ENCODE peak calls at places on chromosomes 1 and 21, in five cellular contexts. Z is endothelial cell; J is CD8-positive, alpha-beta T cell; M is upper lobe of right lung; X is heart right ventricle. O is an unnamed sample.

GRCh38 chr1:24248859-24249258 is 61.8 kb upstream of the IFNLR1 start:
- DNase-seq in Z (no peak), J (no peak), M (no peak), X (no peak), O (no peak)

GRCh38 chr1:66434096-66434495 is 99.9 kb upstream of the SGIP1 start:
- DNase-seq in Z (no peak), J (no peak), M (no peak), X (no peak), O (no peak)

GRCh38 chr21:43740497-43741156 is 21.7 kb downstream of the PDXK start:
- DNase-seq in Z (peak; percentile 37), J (no peak), M (peak; percentile 78), X (no peak), O (no peak)

GRCh38 chr1:78691995-78692747 is 42.5 kb downstream of the IFI44 start:
- DNase-seq in Z (no peak), J (no peak), M (no peak), X (no peak), O (no peak)

GRCh38 chr21:36749935-36750578 is 51.1 kb downstream of the SIM2 start:
- DNase-seq in Z (peak; percentile 56), J (no peak), M (no peak), X (no peak), O (no peak)

GRCh38 chr1:57843760-57844159 is 419.9 kb upstream of the DAB1 start:
- DNase-seq in Z (no peak), J (no peak), M (no peak), X (no peak), O (no peak)

GRCh38 chr1:61386323-61386722 is 304.0 kb downstream of the NFIA start:
- DNase-seq in Z (no peak), J (no peak), M (no peak), X (no peak), O (no peak)

GRCh38 chr1:176994926-176995596 is 169.5 kb downstream of the ASTN1 start:
- DNase-seq in Z (no peak), J (no peak), M (no peak), X (no peak), O (no peak)

GRCh38 chr21:34796518-34797201 is 127.9 kb downstream of the CLIC6 start:
- DNase-seq in Z (no peak), J (no peak), M (no peak), X (no peak), O (no peak)

GRCh38 chr1:226939439-226940028 is 560 bp upstream of the COQ8A start:
- DNase-seq in Z (peak; percentile 56), J (peak; percentile 71), M (peak; percentile 89), X (peak; percentile 77), O (no peak)

GRCh38 chr1:29592731-29593130 is 356.4 kb downstream of the PTPRU start:
- DNase-seq in Z (peak; percentile 20), J (no peak), M (no peak), X (no peak), O (no peak)

GRCh38 chr1:246782120-246782900 is 58.1 kb downstream of the SCCPDH start:
- DNase-seq in Z (no peak), J (no peak), M (no peak), X (peak; percentile 50), O (no peak)

GRCh38 chr1:20108724-20109123 is 10.6 kb downstream of the PLA2G2D start:
- DNase-seq in Z (no peak), J (no peak), M (no peak), X (no peak), O (no peak)

GRCh38 chr1:64337476-64337875 is 132.5 kb upstream of the CACHD1 start:
- DNase-seq in Z (no peak), J (no peak), M (no peak), X (no peak), O (no peak)

GRCh38 chr1:230173176-230173575 is 106.1 kb downstream of the GALNT2 start:
- DNase-seq in Z (no peak), J (no peak), M (no peak), X (no peak), O (no peak)

GRCh38 chr1:34784751-34785221 is 3.8 kb downstream of the GJB3 start:
- DNase-seq in Z (no peak), J (no peak), M (no peak), X (no peak), O (no peak)

GRCh38 chr1:221845650-221846371 is 103.9 kb upstream of the DUSP10 start:
- DNase-seq in Z (no peak), J (no peak), M (no peak), X (peak; percentile 35), O (no peak)

GRCh38 chr1:198556969-198557368 is 16.5 kb upstream of the ATP6V1G3 start:
- DNase-seq in Z (no peak), J (peak; percentile 54), M (no peak), X (peak; percentile 21), O (peak; percentile 57)

GRCh38 chr21:17250651-17251294 is 262.1 kb upstream of the CXADR start:
- DNase-seq in Z (no peak), J (no peak), M (no peak), X (no peak), O (no peak)

GRCh38 chr1:99663501-99663900 is 17.6 kb downstream of the PALMD start:
- DNase-seq in Z (no peak), J (no peak), M (no peak), X (no peak), O (no peak)

GRCh38 chr1:181318022-181318857 is 165.1 kb upstream of the CACNA1E start:
- DNase-seq in Z (peak; percentile 33), J (no peak), M (no peak), X (no peak), O (no peak)

GRCh38 chr1:19309123-19309813 is 2.7 kb downstream of the AKR7A2 start:
- DNase-seq in Z (no peak), J (no peak), M (no peak), X (no peak), O (no peak)

GRCh38 chr1:37958690-37959089 is 11.8 kb upstream of the INPP5B start:
- DNase-seq in Z (no peak), J (no peak), M (no peak), X (no peak), O (no peak)

GRCh38 chr21:41901099-41901498 is 22.0 kb upstream of the PRDM15 start:
- DNase-seq in Z (no peak), J (no peak), M (no peak), X (no peak), O (no peak)

GRCh38 chr21:42313501-42313969 is 1.7 kb downstream of the TFF3 start:
- DNase-seq in Z (no peak), J (no peak), M (peak; percentile 63), X (no peak), O (no peak)

GRCh38 chr1:220708929-220709801 is 19.0 kb downstream of the C1orf115 start:
- DNase-seq in Z (no peak), J (no peak), M (no peak), X (no peak), O (no peak)

GRCh38 chr1:176831150-176831549 is 333.4 kb downstream of the ASTN1 start:
- DNase-seq in Z (no peak), J (no peak), M (no peak), X (no peak), O (no peak)

GRCh38 chr1:192749349-192749748 is 59.5 kb upstream of the RGS2 start:
- DNase-seq in Z (no peak), J (no peak), M (no peak), X (no peak), O (no peak)

GRCh38 chr1:55468438-55468837 is 253.3 kb upstream of the USP24 start:
- DNase-seq in Z (no peak), J (no peak), M (no peak), X (no peak), O (no peak)

GRCh38 chr1:228987736-228988506 is 252.6 kb downstream of the RHOU start:
- DNase-seq in Z (no peak), J (no peak), M (no peak), X (no peak), O (no peak)

GRCh38 chr1:201172999-201173610 is 17.5 kb upstream of the IGFN1 start:
- DNase-seq in Z (no peak), J (no peak), M (no peak), X (no peak), O (no peak)

GRCh38 chr1:81780705-81781454 is 19.9 kb upstream of the ADGRL2 start:
- DNase-seq in Z (no peak), J (no peak), M (no peak), X (no peak), O (no peak)

DNA sequence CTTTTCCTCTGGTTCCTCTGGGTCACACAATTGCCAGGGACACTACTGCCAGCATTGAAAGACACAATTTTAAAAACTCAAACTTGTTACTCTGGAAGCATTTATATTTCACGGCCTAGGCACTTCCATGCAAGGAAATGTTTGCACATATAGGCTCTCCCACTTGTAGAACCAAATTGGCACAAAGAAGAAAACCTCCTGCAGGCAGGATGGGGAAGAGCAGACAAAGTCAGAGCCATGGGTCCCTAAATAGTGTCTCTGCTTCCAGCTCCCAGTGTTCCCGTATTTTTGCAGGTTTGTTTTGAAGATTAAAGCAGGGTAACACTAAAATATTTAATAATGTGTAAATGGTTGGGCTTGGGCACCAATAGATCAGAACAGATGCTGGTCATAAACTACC is 19.0 kb upstream of the ADGRL2 start:
- DNase-seq in Z (no peak), J (no peak), M (no peak), X (no peak), O (no peak)
- TF ChIP-seq CTCF in Z (peak; percentile 48), J (no peak), M (no peak), X (peak; percentile 9), O (no peak)

DNA sequence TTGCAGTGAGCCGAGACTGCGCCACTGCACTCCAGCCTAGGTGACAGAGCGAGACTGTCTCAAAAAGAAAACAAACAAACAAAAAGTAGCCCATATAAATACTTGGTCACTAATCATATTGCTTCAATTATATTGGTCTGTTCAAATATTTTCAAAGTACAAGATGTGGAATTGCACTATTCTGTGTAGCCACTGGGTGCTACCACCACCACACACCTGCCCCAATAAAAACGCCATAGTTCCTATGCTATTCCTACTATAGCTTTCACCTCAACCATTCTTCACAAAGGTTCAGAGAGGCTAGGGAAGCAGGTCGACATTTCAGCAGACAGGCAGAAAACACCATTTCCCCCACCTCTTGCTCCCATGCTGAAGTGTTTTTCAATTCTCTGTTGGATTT is 16.7 kb downstream of the NDC1 start:
- DNase-seq in Z (no peak), J (no peak), M (no peak), X (no peak), O (no peak)
- TF ChIP-seq CTCF in Z (no peak), J (no peak), M (no peak), X (no peak), O (no peak)

DNA sequence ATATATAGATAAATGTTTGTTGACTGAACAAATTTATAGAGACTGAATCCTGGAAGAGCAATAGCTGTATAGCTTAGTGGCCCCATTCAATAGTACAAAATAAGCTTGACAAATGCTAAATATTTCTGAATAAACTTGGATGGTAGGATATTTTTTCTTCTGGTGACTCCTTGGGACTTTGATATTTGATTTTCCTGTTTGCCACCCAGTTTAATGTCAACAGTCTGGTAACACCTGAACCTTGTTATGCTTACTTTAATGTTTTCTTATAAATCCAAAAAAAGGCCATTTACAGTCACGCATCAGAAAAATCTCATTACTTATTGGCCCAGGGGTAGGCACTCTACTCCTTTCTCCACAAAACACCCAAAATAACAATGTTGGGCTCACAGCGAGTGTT is 30.8 kb downstream of the WDR64 start:
- DNase-seq in Z (no peak), J (no peak), M (no peak), X (no peak), O (no peak)
- TF ChIP-seq CTCF in Z (no peak), J (no peak), M (no peak), X (no peak), O (no peak)

GRCh38 chr1:156122519-156123355 is 8.2 kb downstream of the LMNA start:
- DNase-seq in Z (no peak), J (no peak), M (peak; percentile 84), X (peak; percentile 84), O (no peak)
- TF ChIP-seq CTCF in Z (no peak), J (no peak), M (no peak), X (no peak), O (no peak)

O was measured in natural killer cell.